ENCODE peak calls at places on chromosome 18, in seven cellular contexts. One of them, this sample, is unnamed.
A peak's percentile ranks its signal among the peaks of the same experiment; 100 is the strongest.

GRCh38 chr18:57052759-57053158 is 94.1 kb upstream of the BOD1L2 start:
- DNase-seq in heart right ventricle: no peak
- DNase-seq in naive thymus-derived CD4-positive, alpha-beta T cell: no peak
- DNase-seq in ovary: no peak
- DNase-seq in IMR-90: no peak
- DNase-seq in MM.1S: no peak
- DNase-seq in GM12865: no peak
- DNase-seq in this sample: no peak

GRCh38 chr18:77058186-77058847 is 74.3 kb downstream of the MBP start:
- DNase-seq in heart right ventricle: peak; percentile 81
- DNase-seq in naive thymus-derived CD4-positive, alpha-beta T cell: no peak
- DNase-seq in ovary: no peak
- DNase-seq in IMR-90: no peak
- DNase-seq in MM.1S: no peak
- DNase-seq in GM12865: no peak
- DNase-seq in this sample: no peak

GRCh38 chr18:54767094-54767493 is 61.2 kb upstream of the RAB27B start:
- DNase-seq in heart right ventricle: no peak
- DNase-seq in naive thymus-derived CD4-positive, alpha-beta T cell: no peak
- DNase-seq in ovary: no peak
- DNase-seq in IMR-90: no peak
- DNase-seq in MM.1S: no peak
- DNase-seq in GM12865: no peak
- DNase-seq in this sample: no peak

GRCh38 chr18:8176105-8176504 is 433.1 kb upstream of the RAB12 start:
- DNase-seq in heart right ventricle: no peak
- DNase-seq in naive thymus-derived CD4-positive, alpha-beta T cell: no peak
- DNase-seq in ovary: no peak
- DNase-seq in IMR-90: peak; percentile 13
- DNase-seq in MM.1S: no peak
- DNase-seq in GM12865: no peak
- DNase-seq in this sample: no peak

GRCh38 chr18:57738078-57738477 is 65.0 kb downstream of the ATP8B1 start:
- DNase-seq in heart right ventricle: no peak
- DNase-seq in naive thymus-derived CD4-positive, alpha-beta T cell: no peak
- DNase-seq in ovary: no peak
- DNase-seq in IMR-90: no peak
- DNase-seq in MM.1S: no peak
- DNase-seq in GM12865: no peak
- DNase-seq in this sample: no peak

GRCh38 chr18:22688877-22689496 is 244.1 kb upstream of the RBBP8 start:
- DNase-seq in heart right ventricle: no peak
- DNase-seq in naive thymus-derived CD4-positive, alpha-beta T cell: no peak
- DNase-seq in ovary: no peak
- DNase-seq in IMR-90: no peak
- DNase-seq in MM.1S: no peak
- DNase-seq in GM12865: no peak
- DNase-seq in this sample: no peak

GRCh38 chr18:47817017-47817911 is 113.2 kb downstream of the SMAD2 start:
- DNase-seq in heart right ventricle: no peak
- DNase-seq in naive thymus-derived CD4-positive, alpha-beta T cell: no peak
- DNase-seq in ovary: no peak
- DNase-seq in IMR-90: peak; percentile 6
- DNase-seq in MM.1S: no peak
- DNase-seq in GM12865: no peak
- DNase-seq in this sample: no peak

GRCh38 chr18:70221156-70221910 is 15.8 kb upstream of the RTTN start:
- DNase-seq in heart right ventricle: no peak
- DNase-seq in naive thymus-derived CD4-positive, alpha-beta T cell: no peak
- DNase-seq in ovary: no peak
- DNase-seq in IMR-90: no peak
- DNase-seq in MM.1S: no peak
- DNase-seq in GM12865: no peak
- DNase-seq in this sample: no peak

GRCh38 chr18:71136487-71136886 is 847.6 kb downstream of the SOCS6 start:
- DNase-seq in heart right ventricle: no peak
- DNase-seq in naive thymus-derived CD4-positive, alpha-beta T cell: no peak
- DNase-seq in ovary: no peak
- DNase-seq in IMR-90: no peak
- DNase-seq in MM.1S: no peak
- DNase-seq in GM12865: no peak
- DNase-seq in this sample: no peak

GRCh38 chr18:23250893-23251656 is 115.8 kb downstream of the CABLES1 start:
- DNase-seq in heart right ventricle: no peak
- DNase-seq in naive thymus-derived CD4-positive, alpha-beta T cell: no peak
- DNase-seq in ovary: no peak
- DNase-seq in IMR-90: no peak
- DNase-seq in MM.1S: no peak
- DNase-seq in GM12865: no peak
- DNase-seq in this sample: no peak

GRCh38 chr18:12236934-12237832 is 17.0 kb upstream of the CIDEA start:
- DNase-seq in heart right ventricle: peak; percentile 70
- DNase-seq in naive thymus-derived CD4-positive, alpha-beta T cell: peak; percentile 57
- DNase-seq in ovary: peak; percentile 68
- DNase-seq in IMR-90: peak; percentile 36
- DNase-seq in MM.1S: peak; percentile 65
- DNase-seq in GM12865: peak; percentile 87
- DNase-seq in this sample: peak; percentile 46

DNA sequence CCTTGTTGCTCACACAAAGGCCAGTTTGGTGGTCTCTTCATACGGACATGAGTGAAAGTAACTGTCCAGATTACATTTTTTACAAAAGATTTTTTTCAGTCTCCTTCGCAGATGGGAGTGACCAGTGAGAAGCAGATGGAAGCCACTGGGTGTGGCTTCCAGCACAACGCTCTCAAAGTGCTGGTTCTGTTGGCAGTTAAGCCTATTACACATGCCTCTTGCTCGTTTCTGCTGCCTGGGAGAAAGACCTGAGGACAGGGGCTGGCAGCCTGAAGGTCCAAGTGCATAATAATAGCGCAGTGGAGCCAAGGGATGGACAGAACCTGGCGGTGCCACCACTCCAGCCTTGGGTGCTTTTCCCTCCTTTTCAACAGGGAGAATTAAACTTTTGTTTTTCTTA is 1.3 kb upstream of the SKA1 start:
- DNase-seq in heart right ventricle: no peak
- DNase-seq in naive thymus-derived CD4-positive, alpha-beta T cell: no peak
- DNase-seq in ovary: no peak
- DNase-seq in IMR-90: no peak
- DNase-seq in MM.1S: no peak
- DNase-seq in GM12865: no peak
- DNase-seq in this sample: no peak
- H3K4me3 ChIP-seq in heart right ventricle: no peak overlapping the region
- H3K4me3 ChIP-seq in naive thymus-derived CD4-positive, alpha-beta T cell: no peak overlapping the region
- H3K4me3 ChIP-seq in ovary: no peak overlapping the region
- H3K4me3 ChIP-seq in IMR-90: no peak overlapping the region
- H3K4me3 ChIP-seq in MM.1S: no peak overlapping the region
- H3K4me3 ChIP-seq in GM12865: no peak overlapping the region
- H3K4me3 ChIP-seq in this sample: no peak overlapping the region

GRCh38 chr18:10715791-10716190 is 190.0 kb downstream of the NAPG start:
- DNase-seq in heart right ventricle: no peak
- DNase-seq in naive thymus-derived CD4-positive, alpha-beta T cell: no peak
- DNase-seq in ovary: no peak
- DNase-seq in IMR-90: peak; percentile 73
- DNase-seq in MM.1S: no peak
- DNase-seq in GM12865: no peak
- DNase-seq in this sample: no peak
- H3K4me3 ChIP-seq in heart right ventricle: no peak overlapping the region
- H3K4me3 ChIP-seq in naive thymus-derived CD4-positive, alpha-beta T cell: no peak overlapping the region
- H3K4me3 ChIP-seq in ovary: no peak overlapping the region
- H3K4me3 ChIP-seq in IMR-90: no peak overlapping the region
- H3K4me3 ChIP-seq in MM.1S: no peak overlapping the region
- H3K4me3 ChIP-seq in GM12865: no peak overlapping the region
- H3K4me3 ChIP-seq in this sample: no peak overlapping the region

DNA sequence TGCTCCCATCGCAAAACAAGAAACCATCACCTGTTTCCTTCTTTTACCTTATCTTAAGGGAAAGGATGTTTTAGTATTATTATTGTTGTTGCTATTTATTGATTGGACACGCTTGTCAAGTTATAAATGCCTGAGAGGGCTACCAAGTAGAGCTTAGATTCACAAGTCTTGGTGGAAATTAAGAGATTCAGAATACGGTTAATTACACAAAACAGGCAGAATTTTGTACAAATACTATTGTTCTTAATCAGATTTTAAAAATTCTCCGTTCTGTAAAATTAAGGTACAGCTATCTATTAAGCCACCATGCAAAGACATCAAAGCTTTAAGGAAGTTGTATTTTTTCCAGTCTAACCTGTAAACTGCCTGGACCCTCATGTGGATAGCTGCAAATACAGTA is 1.1 kb upstream of the ZNF521 start:
- DNase-seq in heart right ventricle: no peak
- DNase-seq in naive thymus-derived CD4-positive, alpha-beta T cell: no peak
- DNase-seq in ovary: no peak
- DNase-seq in IMR-90: no peak
- DNase-seq in MM.1S: no peak
- DNase-seq in GM12865: no peak
- DNase-seq in this sample: no peak
- H3K4me3 ChIP-seq in heart right ventricle: peak overlapping the region; percentile 51
- H3K4me3 ChIP-seq in naive thymus-derived CD4-positive, alpha-beta T cell: no peak overlapping the region
- H3K4me3 ChIP-seq in ovary: no peak overlapping the region
- H3K4me3 ChIP-seq in IMR-90: peak overlapping the region; percentile 59
- H3K4me3 ChIP-seq in MM.1S: peak overlapping the region; percentile 60
- H3K4me3 ChIP-seq in GM12865: no peak overlapping the region
- H3K4me3 ChIP-seq in this sample: no peak overlapping the region

DNA sequence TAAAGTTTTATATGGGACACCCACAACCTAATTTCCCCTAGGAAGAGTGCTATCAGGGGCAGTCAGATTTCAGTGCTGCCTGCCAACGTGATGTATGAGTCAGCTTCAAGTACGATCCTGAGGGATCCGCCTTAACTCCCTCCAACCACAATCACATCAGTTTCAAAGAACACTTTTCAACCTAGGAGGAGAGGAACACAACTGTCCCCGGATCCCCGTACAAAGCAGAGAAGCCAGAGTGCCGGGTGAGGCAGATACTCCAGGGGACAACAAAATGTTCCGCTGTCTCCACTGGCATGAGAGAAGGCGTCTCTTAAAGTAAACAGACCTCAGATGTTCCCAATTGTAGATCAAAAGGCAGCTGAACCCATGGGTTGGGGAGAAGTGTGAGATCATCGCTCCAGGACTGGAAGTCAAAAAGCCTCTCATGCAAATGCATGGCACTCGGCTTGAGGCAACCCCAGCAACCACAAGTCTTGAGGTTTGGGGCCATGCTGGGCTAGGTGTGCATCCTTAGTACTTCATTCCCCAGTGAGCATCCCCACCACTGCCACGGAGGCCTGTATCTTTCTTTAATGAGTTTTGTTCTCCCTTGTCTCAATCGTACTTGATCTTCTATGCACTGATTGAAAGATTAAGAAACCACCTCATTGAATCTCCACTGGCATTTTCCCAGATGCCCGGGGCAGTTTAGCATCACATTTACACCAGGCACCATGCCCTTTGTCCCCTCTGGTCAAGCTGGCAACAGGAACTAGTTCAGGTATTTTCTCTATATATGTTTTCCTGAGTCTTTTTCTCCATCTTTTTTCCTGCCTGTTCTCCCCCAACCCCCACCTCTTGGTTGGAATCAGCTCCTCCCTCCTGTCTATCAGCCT is 91.0 kb upstream of the CCBE1 start:
- DNase-seq in heart right ventricle: no peak
- DNase-seq in naive thymus-derived CD4-positive, alpha-beta T cell: no peak
- DNase-seq in ovary: no peak
- DNase-seq in IMR-90: peak; percentile 82
- DNase-seq in MM.1S: no peak
- DNase-seq in GM12865: no peak
- DNase-seq in this sample: no peak
- H3K4me3 ChIP-seq in heart right ventricle: no peak overlapping the region
- H3K4me3 ChIP-seq in naive thymus-derived CD4-positive, alpha-beta T cell: no peak overlapping the region
- H3K4me3 ChIP-seq in ovary: no peak overlapping the region
- H3K4me3 ChIP-seq in IMR-90: no peak overlapping the region
- H3K4me3 ChIP-seq in MM.1S: no peak overlapping the region
- H3K4me3 ChIP-seq in GM12865: no peak overlapping the region
- H3K4me3 ChIP-seq in this sample: no peak overlapping the region

GRCh38 chr18:49020129-49020528 is 69.4 kb upstream of the SMAD7 start:
- DNase-seq in heart right ventricle: no peak
- DNase-seq in naive thymus-derived CD4-positive, alpha-beta T cell: no peak
- DNase-seq in ovary: no peak
- DNase-seq in IMR-90: no peak
- DNase-seq in MM.1S: no peak
- DNase-seq in GM12865: no peak
- DNase-seq in this sample: no peak

GRCh38 chr18:49021076-49021432 is 70.3 kb upstream of the SMAD7 start:
- DNase-seq in heart right ventricle: no peak
- DNase-seq in naive thymus-derived CD4-positive, alpha-beta T cell: no peak
- DNase-seq in ovary: no peak
- DNase-seq in IMR-90: no peak
- DNase-seq in MM.1S: no peak
- DNase-seq in GM12865: no peak
- DNase-seq in this sample: no peak

GRCh38 chr18:49019446-49020045 is 68.8 kb upstream of the SMAD7 start:
- DNase-seq in heart right ventricle: no peak
- DNase-seq in naive thymus-derived CD4-positive, alpha-beta T cell: no peak
- DNase-seq in ovary: no peak
- DNase-seq in IMR-90: peak; percentile 42
- DNase-seq in MM.1S: no peak
- DNase-seq in GM12865: peak; percentile 15
- DNase-seq in this sample: no peak

GRCh38 chr18:49021433-49022129 is 70.8 kb upstream of the SMAD7 start:
- DNase-seq in heart right ventricle: peak; percentile 34
- DNase-seq in naive thymus-derived CD4-positive, alpha-beta T cell: no peak
- DNase-seq in ovary: no peak
- DNase-seq in IMR-90: peak; percentile 33
- DNase-seq in MM.1S: peak; percentile 15
- DNase-seq in GM12865: peak; percentile 75
- DNase-seq in this sample: peak; percentile 75

DNA sequence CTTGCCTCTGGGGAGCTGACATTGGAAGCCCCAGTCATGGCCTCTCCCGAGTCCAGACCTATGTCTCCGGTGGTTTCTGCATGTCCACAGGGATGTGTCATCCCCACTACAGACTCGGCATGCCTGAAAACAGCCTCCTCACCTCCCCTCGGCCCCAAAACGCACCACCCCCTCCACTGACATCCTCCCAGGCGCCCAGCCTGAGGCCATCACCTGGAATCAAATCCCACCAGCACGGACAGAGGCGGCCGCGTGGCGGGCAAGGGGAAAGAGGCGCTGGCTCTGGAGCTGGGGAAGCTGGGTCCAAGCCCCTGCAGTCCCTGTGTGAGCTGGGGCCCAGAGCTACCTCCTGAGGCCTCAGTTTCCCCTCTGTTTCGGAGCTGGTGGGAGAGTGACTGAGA is 69.9 kb upstream of the SMAD7 start:
- DNase-seq in heart right ventricle: no peak
- DNase-seq in naive thymus-derived CD4-positive, alpha-beta T cell: no peak
- DNase-seq in ovary: no peak
- DNase-seq in IMR-90: peak; percentile 17
- DNase-seq in MM.1S: no peak
- DNase-seq in GM12865: no peak
- DNase-seq in this sample: no peak
- H3K4me3 ChIP-seq in heart right ventricle: no peak overlapping the region
- H3K4me3 ChIP-seq in naive thymus-derived CD4-positive, alpha-beta T cell: no peak overlapping the region
- H3K4me3 ChIP-seq in ovary: no peak overlapping the region
- H3K4me3 ChIP-seq in IMR-90: no peak overlapping the region
- H3K4me3 ChIP-seq in MM.1S: no peak overlapping the region
- H3K4me3 ChIP-seq in GM12865: no peak overlapping the region
- H3K4me3 ChIP-seq in this sample: no peak overlapping the region

This sample was measured in Jurkat, Clone E6-1.